ENCODE peak calls at places on chromosomes 4 and X, in five cellular contexts. A is NCI-H524 treated with DMSO at 0.1 percent for 48 hours; J is aorta; B is ELF-1; S is naive thymus-derived CD4-positive, alpha-beta T cell. N is an unnamed sample.

GRCh38 chrX:119008122-119008744 is 33.8 kb downstream of the LONRF3 start:
- DNase-seq in A (no peak), B (peak; percentile 15), J (no peak), S (no peak), N (no peak)

GRCh38 chrX:65536291-65536690 is 1.7 kb upstream of the LAS1L start:
- DNase-seq in A (no peak), S (no peak), J (no peak), B (no peak), N (no peak)

GRCh38 chr4:6251365-6251764 is 18.3 kb upstream of the WFS1 start:
- DNase-seq in J (no peak), A (no peak), S (no peak), B (no peak), N (no peak)

GRCh38 chr4:20106926-20107325 is 144.8 kb upstream of the SLIT2 start:
- DNase-seq in S (no peak), B (no peak), A (no peak), J (no peak), N (no peak)

GRCh38 chrX:106608016-106608415 is 3.8 kb upstream of the RADX start:
- DNase-seq in A (no peak), J (no peak), B (no peak), S (peak; percentile 21), N (no peak)

GRCh38 chr4:176443646-176444409 is 124.1 kb downstream of the SPCS3 start:
- DNase-seq in S (no peak), J (no peak), A (no peak), B (no peak), N (no peak)

GRCh38 chrX:39406799-39407198 is 605.5 kb downstream of the MID1IP1 start:
- DNase-seq in S (no peak), B (no peak), J (no peak), A (no peak), N (no peak)

GRCh38 chr4:152807294-152807829 is 27.6 kb downstream of the ARFIP1 start:
- DNase-seq in S (no peak), B (no peak), J (no peak), A (no peak), N (no peak)

GRCh38 chr4:154329268-154329858 is 162.2 kb downstream of the DCHS2 start:
- DNase-seq in S (no peak), B (no peak), A (no peak), J (no peak), N (no peak)

GRCh38 chrX:38124000-38124399 is 96.7 kb downstream of the SRPX start:
- DNase-seq in B (no peak), A (no peak), S (no peak), J (no peak), N (no peak)

GRCh38 chr4:78119698-78120097 is 62.6 kb downstream of the FRAS1 start:
- DNase-seq in A (no peak), S (no peak), J (no peak), B (no peak), N (no peak)

GRCh38 chr4:129839687-129840086 is 743.7 kb downstream of the C4orf33 start:
- DNase-seq in B (no peak), A (no peak), S (no peak), J (no peak), N (no peak)

GRCh38 chr4:24382381-24382780 is 202.0 kb downstream of the DHX15 start:
- DNase-seq in S (no peak), J (no peak), A (no peak), B (no peak), N (no peak)

GRCh38 chrX:9476810-9477575 is 12.1 kb downstream of the TBL1X start:
- DNase-seq in A (no peak), B (no peak), J (no peak), S (no peak), N (no peak)

GRCh38 chr4:528835-529234 is 29.8 kb downstream of the PIGG start:
- DNase-seq in B (no peak), S (no peak), A (no peak), J (no peak), N (no peak)

GRCh38 chr4:39068907-39069306 is 6.9 kb downstream of the KLHL5 start:
- DNase-seq in S (no peak), B (no peak), A (no peak), J (no peak), N (no peak)

GRCh38 chrX:39755152-39756032 is 342.4 kb downstream of the BCOR start:
- DNase-seq in J (peak; percentile 94), A (no peak), S (no peak), B (peak; percentile 95), N (peak; percentile 69)

GRCh38 chr4:128228021-128228571 is 59.5 kb downstream of the PGRMC2 start:
- DNase-seq in A (peak; percentile 73), J (no peak), B (peak; percentile 36), S (no peak), N (no peak)

GRCh38 chr4:140090215-140090731 is 63.7 kb downstream of the MAML3 start:
- DNase-seq in B (no peak), A (no peak), S (no peak), J (no peak), N (no peak)

GRCh38 chr4:26388671-26389070 is 67.9 kb downstream of the RBPJ start:
- DNase-seq in J (no peak), B (no peak), A (no peak), S (no peak), N (no peak)

GRCh38 chr4:122798101-122798500 is 28.5 kb upstream of the FGF2 start:
- DNase-seq in J (no peak), B (peak; percentile 37), S (no peak), A (no peak), N (no peak)